ENCODE peak calls at places on chromosome 12, in five cellular contexts. Y is K562, N is GM12878, M is HCT116, Q is HepG2. E is an unnamed sample.

GRCh38 chr12:15837141-15837781 is 44.9 kb upstream of the STRAP start:
- DNase-seq in Y (no peak), N (no peak), M (no peak), Q (no peak), E (no peak)

GRCh38 chr12:27899151-27899661 is 73.3 kb downstream of the PTHLH start:
- DNase-seq in Q (peak), N (no peak), M (no peak), Y (no peak), E (no peak)

GRCh38 chr12:109085590-109085989 is 7.7 kb downstream of the ALKBH2 start:
- DNase-seq in M (no peak), N (no peak), Y (no peak), Q (no peak), E (no peak)

GRCh38 chr12:52090291-52090690 is 10.8 kb downstream of the SMIM41 start:
- DNase-seq in Y (no peak), Q (no peak), N (no peak), M (no peak), E (no peak)

GRCh38 chr12:50057000-50057841 is at the start of gene ASIC1:
- DNase-seq in N (no peak), Q (no peak), M (peak), Y (peak), E (peak)

GRCh38 chr12:120145164-120145563 is 28.6 kb upstream of the RAB35 start:
- DNase-seq in Q (no peak), N (no peak), Y (no peak), M (no peak), E (no peak)

GRCh38 chr12:100141998-100142850 is 450 bp downstream of the BLTP3B start:
- DNase-seq in M (no peak), Q (peak), N (no peak), Y (peak), E (peak)

GRCh38 chr12:58915634-58916033 is 4.7 kb downstream of the LRIG3 start:
- DNase-seq in M (no peak), Q (no peak), N (no peak), Y (no peak), E (no peak)

GRCh38 chr12:31343139-31343538 is 17.2 kb upstream of the SINHCAF start:
- DNase-seq in Y (no peak), N (no peak), M (no peak), Q (no peak), E (no peak)

GRCh38 chr12:123141615-123142517 is 9.0 kb downstream of the PITPNM2 start:
- DNase-seq in M (peak), Y (no peak), Q (peak), N (no peak), E (peak)

GRCh38 chr12:89679631-89680030 is 29.0 kb downstream of the ATP2B1 start:
- DNase-seq in M (no peak), N (no peak), Y (peak), Q (no peak), E (no peak)

GRCh38 chr12:117968084-117968789 is 553 bp downstream of the KSR2 start:
- DNase-seq in M (no peak), Y (no peak), N (no peak), Q (no peak), E (peak)

GRCh38 chr12:47930634-47931033 is 25.8 kb upstream of the VDR start:
- DNase-seq in M (no peak), N (no peak), Q (no peak), Y (no peak), E (no peak)

GRCh38 chr12:5739862-5740370 is 205.1 kb downstream of the ANO2 start:
- DNase-seq in N (no peak), M (no peak), Y (no peak), Q (no peak), E (no peak)

GRCh38 chr12:5499566-5500325 is 67.8 kb downstream of the NTF3 start:
- DNase-seq in Y (no peak), N (no peak), M (no peak), Q (no peak), E (no peak)

GRCh38 chr12:29164477-29165163 is 15.5 kb downstream of the FAR2 start:
- DNase-seq in Q (no peak), M (no peak), Y (peak), N (peak), E (no peak)

GRCh38 chr12:104604070-104604994 is 147.6 kb downstream of the CHST11 start:
- DNase-seq in N (peak), M (peak), Y (peak), Q (no peak), E (peak)

GRCh38 chr12:32450768-32451167 is 51.4 kb downstream of the FGD4 start:
- DNase-seq in Q (no peak), M (no peak), N (no peak), Y (no peak), E (no peak)

GRCh38 chr12:117832459-117833457 is 136.0 kb downstream of the KSR2 start:
- DNase-seq in M (no peak), N (no peak), Y (no peak), Q (no peak), E (no peak)

GRCh38 chr12:78721906-78722305 is 142.7 kb upstream of the SYT1 start:
- DNase-seq in N (no peak), Y (no peak), M (no peak), Q (no peak), E (no peak)

GRCh38 chr12:58288191-58288590 is 346.8 kb downstream of the ATP23 start:
- DNase-seq in N (no peak), Y (no peak), Q (no peak), M (no peak), E (no peak)

GRCh38 chr12:56146492-56147460 is 5.6 kb upstream of the MYL6B start:
- DNase-seq in M (no peak), Y (no peak), N (no peak), Q (no peak), E (no peak)

GRCh38 chr12:123265851-123266678 is 5.6 kb downstream of the CDK2AP1 start:
- DNase-seq in M (no peak), Q (no peak), N (no peak), Y (no peak), E (no peak)

DNA sequence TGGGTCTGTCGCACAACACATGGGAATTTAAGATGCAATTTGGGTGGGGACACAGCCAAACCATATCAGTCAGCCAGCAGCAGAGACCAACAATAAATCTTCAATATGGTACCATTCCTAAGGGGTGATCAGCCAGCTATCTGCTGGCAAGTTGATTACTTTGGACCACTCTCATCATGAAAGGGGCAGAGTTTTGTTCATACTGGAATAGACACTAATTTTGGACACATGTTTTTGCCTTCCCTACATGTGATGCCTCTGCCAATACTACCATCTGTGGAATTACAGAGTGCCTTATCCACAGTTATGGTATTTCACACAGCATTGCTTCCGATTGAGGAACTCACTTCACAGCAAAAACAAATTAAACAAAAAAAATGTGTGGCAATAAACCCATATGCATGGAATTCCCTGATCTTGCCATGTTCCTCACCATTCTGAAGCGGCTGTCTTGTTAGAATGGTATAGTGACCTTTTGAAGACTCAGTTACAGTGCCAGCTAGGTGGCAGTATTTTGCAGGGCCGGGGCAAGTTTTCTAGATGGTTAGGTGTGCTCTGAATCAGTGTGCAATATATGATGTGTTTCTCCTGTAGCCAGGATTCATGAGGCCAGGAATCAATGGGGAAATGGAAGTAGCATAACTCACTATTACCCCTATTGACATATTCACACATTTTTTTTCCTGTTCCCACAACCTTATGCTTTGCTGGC is 179.0 kb upstream of the IGF1 start:
- DNase-seq in N (no peak), Y (no peak), M (no peak), Q (no peak), E (peak)
- H2AFZ ChIP-seq in N (no peak), Y (no peak), M (no peak), Q (no peak), E (no peak)

GRCh38 chr12:43760396-43760795 is 1.6 kb downstream of the IRAK4 start:
- DNase-seq in Y (no peak), N (no peak), Q (no peak), M (no peak), E (no peak)

GRCh38 chr12:43761535-43761934 is 2.8 kb downstream of the IRAK4 start:
- DNase-seq in N (no peak), Q (no peak), Y (peak), M (no peak), E (no peak)

GRCh38 chr12:43758247-43758727 is 303 bp downstream of the PUS7L start:
- DNase-seq in Y (peak), Q (peak), N (peak), M (no peak), E (peak)

GRCh38 chr12:43762596-43762995 is 3.8 kb downstream of the IRAK4 start:
- DNase-seq in M (no peak), Q (no peak), N (no peak), Y (no peak), E (peak)

GRCh38 chr12:43758728-43759563 is at the start of the genes IRAK4 and PUS7L:
- DNase-seq in Q (peak), M (peak), Y (peak), N (peak), E (peak)
- TF ChIP-seq REST in Q (no peak), M (no peak), Y (no peak), N (no peak), E (no peak)

GRCh38 chr12:72313757-72314270 is 41.6 kb downstream of the TRHDE start:
- DNase-seq in Q (no peak), M (no peak), Y (no peak), N (no peak), E (peak)
- H2AFZ ChIP-seq in Q (no peak), M (no peak), Y (no peak), N (no peak), E (peak)

DNA sequence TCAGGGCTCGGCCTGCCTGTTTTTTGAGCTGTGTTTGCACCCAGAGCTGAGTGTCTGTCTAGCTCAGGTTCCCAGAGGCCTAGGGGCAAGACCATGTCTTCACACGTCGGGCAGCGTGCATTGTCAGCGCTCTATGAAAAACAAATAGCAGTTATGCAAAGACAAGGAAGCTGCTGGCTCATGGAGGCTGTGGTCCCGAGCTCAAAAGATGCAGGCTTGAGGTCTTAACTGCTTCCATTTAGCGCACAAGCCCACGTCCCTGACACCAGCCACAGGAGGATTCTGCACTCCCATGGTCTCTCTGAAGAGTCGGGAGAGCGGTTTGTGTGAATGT is 48.6 kb downstream of the NINJ2 start:
- DNase-seq in N (no peak), Q (no peak), M (no peak), Y (no peak), E (no peak)
- TF ChIP-seq REST in N (no peak), Q (no peak), M (no peak), Y (no peak), E (no peak)

GRCh38 chr12:107684029-107684790 is 1.4 kb upstream of the PWP1 start:
- DNase-seq in Y (no peak), Q (no peak), M (no peak), N (no peak), E (no peak)
- H2AFZ ChIP-seq in Y (peak), Q (no peak), M (peak), N (peak), E (no peak)